ENCODE peak calls at places on chromosomes 4 and X, in ten cellular contexts. D is astrocyte of the hippocampus; Z is stimulated activated CD4-positive, alpha-beta T cell treated with anti-CD3 and anti-CD28 coated beads, Interleukin-2, amount 100 ng/mL, for 48 hours; K is GM12891; B is NCI-H1436; M is kidney glomerular epithelial cell; T is T-helper 2 cell treated with Interferon-gamma antibody and Interleukin-4, amounts not matched to agents 5 μg/mL and 100 μg/mL, for 36 hours; U is T1000; E is NCI-H187; X is KBM-7. H is an unnamed sample.

GRCh38 chr4:20151436-20151835 is 100.3 kb upstream of the SLIT2 start:
- DNase-seq in D (no peak), Z (no peak), K (no peak), B (no peak), M (no peak), T (no peak), U (no peak), E (no peak), X (no peak), H (no peak)

GRCh38 chrX:13001961-13002671 is 27.2 kb downstream of the TMSB4X start:
- DNase-seq in D (no peak), Z (no peak), K (no peak), B (no peak), M (no peak), T (no peak), U (no peak), E (no peak), X (no peak), H (no peak)

GRCh38 chr4:27050731-27051130 is 190.1 kb downstream of the STIM2 start:
- DNase-seq in D (no peak), Z (no peak), K (no peak), B (no peak), M (no peak), T (no peak), U (no peak), E (no peak), X (no peak), H (no peak)

GRCh38 chr4:161937151-161937550 is 226.6 kb downstream of the FSTL5 start:
- DNase-seq in D (no peak), Z (no peak), K (no peak), B (no peak), M (no peak), T (no peak), U (no peak), E (no peak), X (no peak), H (no peak)

GRCh38 chrX:109890300-109890699 is 112.6 kb upstream of the TMEM164 start:
- DNase-seq in D (no peak), Z (no peak), K (no peak), B (no peak), M (no peak), T (no peak), U (no peak), E (no peak), X (no peak), H (no peak)

GRCh38 chr4:156168288-156168687 is 214.6 kb upstream of the CTSO start:
- DNase-seq in D (no peak), Z (no peak), K (no peak), B (no peak), M (no peak), T (no peak), U (no peak), E (no peak), X (no peak), H (no peak)

GRCh38 chr4:80186666-80187065 is 10.6 kb upstream of the PRDM8 start:
- DNase-seq in D (no peak), Z (no peak), K (no peak), B (no peak), M (no peak), T (no peak), U (no peak), E (no peak), X (no peak), H (no peak)

GRCh38 chrX:150465326-150465725 is 102.2 kb downstream of the MAMLD1 start:
- DNase-seq in D (peak; percentile 6), Z (no peak), K (no peak), B (no peak), M (no peak), T (no peak), U (no peak), E (no peak), X (no peak), H (no peak)

GRCh38 chr4:81688085-81688484 is 216.4 kb upstream of the RASGEF1B start:
- DNase-seq in D (no peak), Z (no peak), K (no peak), B (no peak), M (peak; percentile 19), T (no peak), U (no peak), E (no peak), X (no peak), H (no peak)

GRCh38 chr4:187172340-187172761 is 448.7 kb upstream of the FAT1 start:
- DNase-seq in D (peak; percentile 70), Z (no peak), K (no peak), B (no peak), M (no peak), T (no peak), U (peak; percentile 65), E (no peak), X (no peak), H (no peak)

GRCh38 chr4:15234585-15235126 is 193.2 kb upstream of the C1QTNF7 start:
- DNase-seq in D (peak; percentile 93), Z (no peak), K (no peak), B (no peak), M (peak; percentile 81), T (no peak), U (peak; percentile 84), E (no peak), X (no peak), H (no peak)

GRCh38 chrX:34546366-34546765 is 110.7 kb downstream of the TMEM47 start:
- DNase-seq in D (no peak), Z (no peak), K (no peak), B (no peak), M (no peak), T (no peak), U (no peak), E (no peak), X (no peak), H (no peak)

GRCh38 chr4:169120624-169121023 is 110.6 kb upstream of the CBR4 start:
- DNase-seq in D (no peak), Z (no peak), K (no peak), B (no peak), M (no peak), T (no peak), U (no peak), E (no peak), X (no peak), H (no peak)

GRCh38 chr4:138702471-138702870 is 313.1 kb upstream of the NOCT start:
- DNase-seq in D (no peak), Z (no peak), K (no peak), B (no peak), M (no peak), T (no peak), U (no peak), E (no peak), X (no peak), H (peak; percentile 9)

GRCh38 chrX:53481816-53482485 is 47.8 kb upstream of the HSD17B10 start:
- DNase-seq in D (peak; percentile 76), Z (peak; percentile 46), K (peak; percentile 14), B (peak; percentile 72), M (peak; percentile 23), T (peak; percentile 8), U (peak; percentile 19), E (no peak), X (peak; percentile 76), H (peak; percentile 12)

GRCh38 chr4:55868691-55869090 is 15.2 kb downstream of the EXOC1 start:
- DNase-seq in D (no peak), Z (no peak), K (no peak), B (no peak), M (no peak), T (no peak), U (no peak), E (no peak), X (no peak), H (no peak)

GRCh38 chr4:53068755-53069154 is 206.6 kb downstream of the RASL11B start:
- DNase-seq in D (peak; percentile 19), Z (no peak), K (no peak), B (no peak), M (no peak), T (no peak), U (no peak), E (no peak), X (no peak), H (no peak)

GRCh38 chrX:20412871-20413486 is 146.3 kb upstream of the RPS6KA3 start:
- DNase-seq in D (no peak), Z (peak; percentile 16), K (no peak), B (no peak), M (no peak), T (no peak), U (no peak), E (no peak), X (peak; percentile 84), H (no peak)

GRCh38 chrX:57573754-57574153 is 18.1 kb upstream of the ZXDB start:
- DNase-seq in D (peak; percentile 14), Z (no peak), K (no peak), B (no peak), M (no peak), T (no peak), U (no peak), E (no peak), X (peak; percentile 79), H (no peak)

GRCh38 chrX:147958316-147958715 is 22.8 kb upstream of the FMR1NB start:
- DNase-seq in D (peak; percentile 42), Z (no peak), K (no peak), B (no peak), M (peak; percentile 0), T (no peak), U (peak; percentile 3), E (no peak), X (no peak), H (no peak)

GRCh38 chr4:166174717-166175510 is 301.9 kb downstream of the TLL1 start:
- DNase-seq in D (peak; percentile 6), Z (no peak), K (no peak), B (no peak), M (no peak), T (no peak), U (no peak), E (no peak), X (no peak), H (no peak)

GRCh38 chr4:147019061-147019460 is 73.4 kb upstream of the TTC29 start:
- DNase-seq in D (peak; percentile 70), Z (peak; percentile 46), K (no peak), B (no peak), M (peak; percentile 9), T (peak; percentile 18), U (no peak), E (peak; percentile 23), X (peak; percentile 68), H (no peak)

GRCh38 chr4:54234497-54235205 is 5.6 kb downstream of the PDGFRA start:
- DNase-seq in D (peak; percentile 42), Z (no peak), K (no peak), B (no peak), M (no peak), T (no peak), U (no peak), E (no peak), X (no peak), H (no peak)

GRCh38 chrX:104432321-104432720 is 133.7 kb upstream of the IL1RAPL2 start:
- DNase-seq in D (no peak), Z (no peak), K (no peak), B (no peak), M (no peak), T (no peak), U (no peak), E (no peak), X (no peak), H (no peak)

GRCh38 chr4:19300213-19300612 is 951.5 kb upstream of the SLIT2 start:
- DNase-seq in D (no peak), Z (no peak), K (no peak), B (no peak), M (no peak), T (no peak), U (no peak), E (no peak), X (no peak), H (no peak)

GRCh38 chr4:3747582-3747906 is 18.6 kb upstream of the ADRA2C start:
- DNase-seq in D (no peak), Z (no peak), K (no peak), B (no peak), M (no peak), T (no peak), U (no peak), E (no peak), X (no peak), H (no peak)

GRCh38 chrX:72304877-72305276 is 837 bp downstream of the CITED1 start:
- DNase-seq in D (peak; percentile 24), Z (no peak), K (no peak), B (no peak), M (no peak), T (no peak), U (no peak), E (no peak), X (no peak), H (no peak)

GRCh38 chr4:141246243-141246642 is 25.5 kb downstream of the ZNF330 start:
- DNase-seq in D (peak; percentile 66), Z (no peak), K (no peak), B (no peak), M (peak; percentile 42), T (no peak), U (no peak), E (no peak), X (no peak), H (no peak)

H was measured in NCI-H2171 treated with DMSO at 0.1 percent for 48 hours.